ENCODE peak calls at places on chromosomes 3 and 15, in five cellular contexts. F is IMR-90, K is trophoblast cell, M is neuronal stem cell, W is mesendoderm. C is an unnamed sample.

GRCh38 chr3:159069076-159069475 is 267.2 kb downstream of the MFSD1 start:
- DNase-seq in F (no peak), K (no peak), M (no peak), W (no peak), C (no peak)

GRCh38 chr15:81111510-81112375 is 22.3 kb upstream of the CFAP161 start:
- DNase-seq in F (no peak), K (no peak), M (no peak), W (no peak), C (no peak)

GRCh38 chr15:101501703-101502373 is 12.3 kb upstream of the PCSK6 start:
- DNase-seq in F (no peak), K (no peak), M (peak), W (peak), C (peak)

GRCh38 chr3:141556034-141556433 is 69.2 kb downstream of the RASA2 start:
- DNase-seq in F (peak), K (peak), M (no peak), W (no peak), C (no peak)

GRCh38 chr15:48423342-48423741 is 92.1 kb downstream of the DUT start:
- DNase-seq in F (no peak), K (no peak), M (no peak), W (no peak), C (no peak)

GRCh38 chr3:9826815-9827574 is 16.8 kb downstream of the RPUSD3 start:
- DNase-seq in F (no peak), K (peak), M (no peak), W (peak), C (peak)

GRCh38 chr15:85030301-85031049 is 48.8 kb downstream of the PDE8A start:
- DNase-seq in F (peak), K (no peak), M (no peak), W (peak), C (no peak)

GRCh38 chr15:41476416-41477048 is 17.1 kb upstream of the ITPKA start:
- DNase-seq in F (peak), K (no peak), M (no peak), W (no peak), C (no peak)

GRCh38 chr3:99868438-99868723 is 50.7 kb downstream of the CMSS1 start:
- DNase-seq in F (peak), K (no peak), M (no peak), W (no peak), C (no peak)

GRCh38 chr3:123620338-123620737 is 35.5 kb upstream of the HACD2 start:
- DNase-seq in F (peak), K (no peak), M (no peak), W (no peak), C (no peak)

GRCh38 chr3:122560680-122561079 is 3.4 kb downstream of the PARP9 start:
- DNase-seq in F (peak), K (peak), M (no peak), W (peak), C (no peak)

GRCh38 chr3:111159391-111159790 is 87.8 kb downstream of the NECTIN3 start:
- DNase-seq in F (peak), K (no peak), M (no peak), W (peak), C (no peak)

GRCh38 chr3:185250653-185251052 is 3.2 kb downstream of the EHHADH start:
- DNase-seq in F (no peak), K (no peak), M (no peak), W (no peak), C (no peak)

GRCh38 chr3:155744626-155745324 is at the start of gene PLCH1:
- DNase-seq in F (peak), K (peak), M (peak), W (peak), C (peak)

GRCh38 chr3:150469031-150469930 is 61.2 kb downstream of the TSC22D2 start:
- DNase-seq in F (peak), K (peak), M (no peak), W (peak), C (peak)

GRCh38 chr3:170037463-170038433 is at the start of gene GPR160:
- DNase-seq in F (peak), K (peak), M (peak), W (peak), C (peak)

GRCh38 chr3:157145566-157145965 is 14.4 kb downstream of the CCNL1 start:
- DNase-seq in F (no peak), K (no peak), M (no peak), W (no peak), C (no peak)

GRCh38 chr3:64488938-64489337 is 198.9 kb downstream of the ADAMTS9 start:
- DNase-seq in F (no peak), K (no peak), M (no peak), W (peak), C (no peak)

GRCh38 chr15:68553994-68554715 is 24.6 kb upstream of the CORO2B start:
- DNase-seq in F (peak), K (peak), M (peak), W (peak), C (peak)

GRCh38 chr3:150069158-150069536 is 98.5 kb upstream of the PFN2 start:
- DNase-seq in F (peak), K (no peak), M (no peak), W (no peak), C (no peak)

GRCh38 chr3:151544164-151544548 is 83.3 kb upstream of the IGSF10 start:
- DNase-seq in F (no peak), K (no peak), M (no peak), W (peak), C (no peak)

DNA sequence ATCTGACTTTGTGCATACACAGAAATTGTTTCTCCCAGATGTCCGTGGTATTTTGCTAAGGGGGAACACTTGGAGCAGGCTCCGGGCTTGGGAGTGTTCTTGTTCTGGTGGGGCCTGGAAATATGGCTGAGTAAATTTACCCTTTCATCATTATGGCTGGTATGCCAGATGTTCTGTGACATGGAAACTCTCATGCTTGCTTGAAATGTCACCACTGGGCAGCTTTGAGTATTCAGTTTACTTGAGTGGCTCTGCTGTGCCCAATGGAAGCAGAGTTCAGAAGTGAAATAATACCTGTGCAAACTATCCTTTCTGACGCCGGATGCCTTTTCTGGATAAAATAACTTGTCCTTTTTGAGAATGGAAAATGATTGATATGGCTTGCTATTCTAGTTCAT is 283.6 kb upstream of the TPM1 start:
- DNase-seq in F (no peak), K (no peak), M (no peak), W (no peak), C (no peak)
- H2AK5ac ChIP-seq in F (no peak), K (peak), M (no peak), W (no peak), C (no peak)

DNA sequence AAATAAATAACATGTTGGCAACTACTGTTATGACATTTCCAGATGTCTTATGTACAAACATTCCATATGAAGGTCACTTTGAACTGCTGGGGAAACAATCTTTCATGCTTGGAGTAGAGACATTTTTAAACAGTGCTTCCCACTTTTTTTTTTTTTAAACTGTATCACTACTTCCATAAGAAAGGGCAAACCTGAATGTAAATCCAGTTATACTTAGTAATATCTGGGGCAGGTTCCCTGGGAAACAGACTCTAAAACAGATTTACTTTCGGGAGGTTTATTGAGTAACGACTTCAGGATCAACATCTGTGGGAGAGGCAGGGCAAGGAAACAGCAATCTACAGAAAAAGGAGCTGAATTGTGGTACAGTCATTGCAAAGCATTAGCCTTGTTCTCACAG is 473.7 kb downstream of the TAFA4 start:
- DNase-seq in F (no peak), K (no peak), M (no peak), W (no peak), C (no peak)
- H4K8ac ChIP-seq in F (no peak), K (no peak), M (no peak), W (no peak), C (no peak)

GRCh38 chr3:32432711-32433530 is 41.3 kb downstream of the CMTM7 start:
- DNase-seq in F (peak), K (no peak), M (no peak), W (no peak), C (no peak)
- H2AK5ac ChIP-seq in F (peak), K (no peak), M (no peak), W (no peak), C (no peak)

DNA sequence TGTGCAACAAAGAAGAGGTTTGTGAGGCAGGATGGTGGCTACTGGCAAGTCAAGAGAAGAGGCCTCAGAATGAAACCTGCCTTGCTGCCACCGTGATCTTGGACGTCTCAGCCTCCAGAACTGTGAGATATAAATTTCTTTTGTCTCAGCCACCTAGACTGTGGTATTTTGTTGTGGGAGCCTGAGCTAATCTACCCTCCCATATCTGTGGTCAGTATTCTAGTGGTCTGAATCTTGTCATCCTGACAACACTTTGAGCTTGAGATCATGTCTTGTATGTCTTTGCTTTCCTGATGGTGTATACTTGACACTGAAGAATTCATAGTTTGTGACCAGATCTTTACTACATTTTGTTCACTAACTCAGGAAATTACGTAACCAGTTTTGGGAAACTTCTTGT is 240.6 kb upstream of the GOLIM4 start:
- DNase-seq in F (peak), K (no peak), M (no peak), W (no peak), C (no peak)
- H4K8ac ChIP-seq in F (no peak), K (no peak), M (no peak), W (no peak), C (no peak)

GRCh38 chr15:52803543-52804306 is 13.6 kb upstream of the ONECUT1 start:
- DNase-seq in F (no peak), K (no peak), M (peak), W (no peak), C (no peak)
- H2AK5ac ChIP-seq in F (no peak), K (no peak), M (no peak), W (no peak), C (no peak)

GRCh38 chr3:27200721-27201434 is 168.3 kb downstream of the NEK10 start:
- DNase-seq in F (no peak), K (no peak), M (no peak), W (no peak), C (no peak)
- H4K8ac ChIP-seq in F (no peak), K (no peak), M (no peak), W (no peak), C (no peak)

C was measured in H9.